ENCODE peak calls at places on chromosomes 4 and X, in five cellular contexts. R is mucosa of gallbladder, V is WERI-Rb-1, M is GM13976, F is fibroblast of the aortic adventitia. C is an unnamed sample.

GRCh38 chr4:153497091-153497531 is 31.0 kb downstream of the TMEM131L start:
- DNase-seq in R (no peak), M (peak; percentile 47), F (peak; percentile 40), V (no peak), C (no peak)

GRCh38 chr4:20857081-20857480 is 156.8 kb downstream of the PACRGL start:
- DNase-seq in F (no peak), R (no peak), V (no peak), M (no peak), C (no peak)

GRCh38 chrX:96837808-96838207 is 45.9 kb upstream of the RPA4 start:
- DNase-seq in V (no peak), F (peak; percentile 51), R (no peak), M (no peak), C (no peak)

GRCh38 chrX:71118032-71118984 is at the start of gene MED12:
- DNase-seq in R (peak; percentile 84), M (peak; percentile 88), V (peak; percentile 83), F (peak; percentile 75), C (peak; percentile 80)

GRCh38 chr4:106365613-106366012 is 3.0 kb downstream of the GIMD1 start:
- DNase-seq in V (no peak), F (peak; percentile 94), M (no peak), R (peak; percentile 17), C (no peak)

GRCh38 chr4:73679836-73680235 is 59.6 kb upstream of the RASSF6 start:
- DNase-seq in R (no peak), V (no peak), M (no peak), F (peak; percentile 90), C (no peak)

GRCh38 chrX:107677501-107677901 is 49.2 kb downstream of the PRPS1 start:
- DNase-seq in V (no peak), F (no peak), R (no peak), M (no peak), C (no peak)

GRCh38 chr4:42610941-42611340 is 46.0 kb downstream of the ATP8A1 start:
- DNase-seq in V (no peak), M (no peak), F (no peak), R (no peak), C (no peak)